ENCODE peak calls at places on chromosomes 1 and 21, in ten cellular contexts. W is lung; L is suprapubic skin; O is heart right ventricle; S is ovary; P is colonic mucosa; X is ascending aorta; H is CD4-positive, alpha-beta T cell; J is stomach; F is DND-41. A is an unnamed sample.

GRCh38 chr1:61343623-61344257 is 261.4 kb downstream of the NFIA start:
- DNase-seq in X (no peak), L (no peak), J (no peak), W (no peak), S (no peak), P (no peak), F (no peak), O (no peak), H (no peak), A (no peak)

GRCh38 chr1:6614953-6615785 is 1.6 kb downstream of the PHF13 start:
- DNase-seq in P (no peak), J (no peak), F (no peak), W (no peak), X (no peak), S (peak; percentile 67), O (peak; percentile 29), H (no peak), L (no peak), A (no peak)

GRCh38 chr1:17540255-17541001 is 930 bp downstream of the ARHGEF10L start:
- DNase-seq in J (no peak), W (no peak), L (peak; percentile 86), F (no peak), S (peak; percentile 82), P (peak; percentile 64), H (no peak), X (no peak), O (peak; percentile 68), A (no peak)

GRCh38 chr1:40421694-40422384 is 28.4 kb upstream of the ZFP69B start:
- DNase-seq in S (no peak), O (no peak), F (no peak), X (no peak), J (peak; percentile 37), W (peak; percentile 30), H (no peak), L (no peak), P (no peak), A (no peak)

GRCh38 chr1:102595106-102595505 is 513.2 kb downstream of the COL11A1 start:
- DNase-seq in J (no peak), P (no peak), H (no peak), W (no peak), O (no peak), S (no peak), F (no peak), L (no peak), X (no peak), A (no peak)

GRCh38 chr1:88341436-88341835 is 342.6 kb upstream of the PKN2 start:
- DNase-seq in W (no peak), O (no peak), J (no peak), F (no peak), X (no peak), P (no peak), S (no peak), L (no peak), H (no peak), A (no peak)

GRCh38 chr1:165675794-165676193 is 22.6 kb downstream of the ALDH9A1 start:
- DNase-seq in W (no peak), O (no peak), J (no peak), L (no peak), F (no peak), S (no peak), P (no peak), H (no peak), X (no peak), A (no peak)

GRCh38 chr1:155816351-155816750 is 40.7 kb downstream of the GON4L start:
- DNase-seq in H (no peak), F (no peak), W (no peak), O (no peak), L (no peak), P (no peak), S (no peak), X (no peak), J (no peak), A (no peak)

GRCh38 chr1:152745289-152745704 is 12.5 kb upstream of the KPRP start:
- DNase-seq in S (no peak), L (no peak), H (no peak), W (no peak), J (no peak), X (no peak), F (no peak), P (no peak), O (no peak), A (no peak)

GRCh38 chr1:8889103-8889846 is 10.8 kb upstream of the ENO1 start:
- DNase-seq in J (no peak), L (no peak), S (no peak), X (no peak), P (no peak), O (no peak), W (no peak), H (no peak), F (no peak), A (no peak)

GRCh38 chr1:150162862-150163706 is 13.4 kb downstream of the PLEKHO1 start:
- DNase-seq in W (peak; percentile 87), H (no peak), L (peak; percentile 84), F (peak; percentile 82), O (peak; percentile 71), S (peak; percentile 89), X (peak; percentile 93), J (peak; percentile 81), P (peak; percentile 77), A (no peak)

GRCh38 chr21:30329203-30329868 is 8.2 kb downstream of the KRTAP27-1 start:
- DNase-seq in H (no peak), F (no peak), X (no peak), W (no peak), S (no peak), O (no peak), L (no peak), J (no peak), P (no peak), A (no peak)

GRCh38 chr21:40270134-40270533 is 402.9 kb downstream of the PCP4 start:
- DNase-seq in P (no peak), S (no peak), L (no peak), J (no peak), W (no peak), F (no peak), X (no peak), H (no peak), O (no peak), A (no peak)

GRCh38 chr21:44286086-44286715 is 525 bp downstream of the AIRE start:
- DNase-seq in J (no peak), F (no peak), W (no peak), P (no peak), H (no peak), X (no peak), O (no peak), L (no peak), S (no peak), A (no peak)

GRCh38 chr1:201022824-201023516 is 544 bp downstream of the KIF21B start:
- DNase-seq in X (no peak), P (peak; percentile 32), J (no peak), H (no peak), L (no peak), S (no peak), O (no peak), F (peak; percentile 48), W (no peak), A (peak; percentile 34)

GRCh38 chr21:45818904-45819285 is 162.7 kb upstream of the COL6A1 start:
- DNase-seq in O (no peak), L (no peak), W (no peak), F (peak; percentile 52), J (no peak), P (no peak), H (peak; percentile 56), X (no peak), S (no peak), A (no peak)
- H3K27ac ChIP-seq in O (no peak overlapping the region), L (no peak overlapping the region), W (no peak overlapping the region), F (no peak overlapping the region), J (no peak overlapping the region), P (no peak overlapping the region), H (no peak overlapping the region), X (no peak overlapping the region), S (no peak overlapping the region), A (no peak overlapping the region)

GRCh38 chr1:12157366-12158231 is 9.2 kb upstream of the TNFRSF1B start:
- DNase-seq in O (no peak), H (no peak), X (no peak), S (no peak), P (no peak), F (no peak), J (no peak), W (no peak), L (no peak), A (no peak)
- H3K27ac ChIP-seq in O (no peak overlapping the region), H (peak overlapping the region; percentile 16), X (no peak overlapping the region), S (no peak overlapping the region), P (no peak overlapping the region), F (no peak overlapping the region), J (peak overlapping the region; percentile 59), W (no peak overlapping the region), L (no peak overlapping the region), A (no peak overlapping the region)

DNA sequence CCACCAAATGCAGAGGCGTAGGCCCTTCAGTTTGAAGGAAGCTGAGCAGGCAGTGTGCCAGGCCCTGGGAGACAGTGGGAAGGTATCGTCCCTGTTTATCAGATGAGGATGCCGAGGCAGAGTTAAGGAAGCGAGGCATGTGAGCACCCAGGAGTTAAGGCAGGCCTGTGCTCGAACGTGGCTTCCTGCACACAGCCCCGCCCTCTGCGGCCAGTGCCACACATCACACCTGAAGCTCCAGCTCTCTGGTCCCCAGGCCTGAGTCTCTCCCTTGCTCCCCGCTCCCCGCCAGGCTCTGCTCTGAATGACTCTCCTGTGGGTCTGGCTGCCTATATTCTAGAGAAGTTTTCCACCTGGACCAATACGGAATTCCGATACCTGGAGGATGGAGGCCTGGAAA is 32.1 kb downstream of the EPHX1 start:
- DNase-seq in P (no peak), W (no peak), H (no peak), X (no peak), S (no peak), O (no peak), L (no peak), F (no peak), J (no peak), A (no peak)
- H3K27ac ChIP-seq in P (no peak overlapping the region), W (no peak overlapping the region), H (peak overlapping the region; percentile 11), X (no peak overlapping the region), S (no peak overlapping the region), O (no peak overlapping the region), L (no peak overlapping the region), F (no peak overlapping the region), J (no peak overlapping the region), A (no peak overlapping the region)

GRCh38 chr1:192497214-192497794 is 78.3 kb upstream of the RGS1 start:
- DNase-seq in L (no peak), S (no peak), J (no peak), W (no peak), H (no peak), F (no peak), O (no peak), P (no peak), X (no peak), A (no peak)
- H3K27ac ChIP-seq in L (no peak overlapping the region), S (no peak overlapping the region), J (no peak overlapping the region), W (no peak overlapping the region), H (no peak overlapping the region), F (no peak overlapping the region), O (no peak overlapping the region), P (no peak overlapping the region), X (no peak overlapping the region), A (no peak overlapping the region)

GRCh38 chr1:20356850-20357459 is 66.3 kb downstream of the VWA5B1 start:
- DNase-seq in P (no peak), J (no peak), W (no peak), X (no peak), H (no peak), L (no peak), O (no peak), S (no peak), F (no peak), A (no peak)
- H3K27ac ChIP-seq in P (no peak overlapping the region), J (no peak overlapping the region), W (no peak overlapping the region), X (no peak overlapping the region), H (no peak overlapping the region), L (peak overlapping the region; percentile 64), O (no peak overlapping the region), S (no peak overlapping the region), F (no peak overlapping the region), A (no peak overlapping the region)